ENCODE peak calls at places on chromosomes 13 and 19, in six cellular contexts. J, D, K, F, U and I are unnamed samples.

GRCh38 chr19:39236527-39236926 is 8.3 kb downstream of the IFNL3 start:
- DNase-seq in J (peak; percentile 32), D (no peak), K (no peak), F (no peak), U (no peak), I (no peak)

GRCh38 chr19:57004418-57004817 is 115.4 kb upstream of the USP29 start:
- DNase-seq in J (no peak), D (no peak), K (no peak), F (no peak), U (no peak), I (no peak)

GRCh38 chr13:102702965-102703720 is 8.3 kb upstream of the METTL21C start:
- DNase-seq in J (no peak), D (no peak), K (peak; percentile 36), F (no peak), U (no peak), I (no peak)

GRCh38 chr13:94228781-94229180 is 250.7 kb downstream of the DCT start:
- DNase-seq in J (no peak), D (no peak), K (no peak), F (no peak), U (no peak), I (no peak)

GRCh38 chr19:56994251-56995017 is 125.4 kb upstream of the USP29 start:
- DNase-seq in J (no peak), D (no peak), K (no peak), F (no peak), U (no peak), I (no peak)

GRCh38 chr19:42316223-42317211 is 3.4 kb downstream of the TMEM145 start:
- DNase-seq in J (no peak), D (no peak), K (peak; percentile 51), F (no peak), U (no peak), I (no peak)

GRCh38 chr13:61766667-61767058 is 351.0 kb upstream of the PCDH20 start:
- DNase-seq in J (no peak), D (no peak), K (no peak), F (no peak), U (peak; percentile 39), I (no peak)

GRCh38 chr19:2636897-2637683 is 65.4 kb downstream of the GNG7 start:
- DNase-seq in J (peak; percentile 34), D (peak; percentile 52), K (peak; percentile 64), F (peak; percentile 84), U (peak; percentile 92), I (peak; percentile 29)

GRCh38 chr13:42680748-42681147 is 100.6 kb upstream of the FAM216B start:
- DNase-seq in J (no peak), D (no peak), K (no peak), F (no peak), U (no peak), I (no peak)

GRCh38 chr19:52722062-52723005 is 12.5 kb downstream of the ZNF611 start:
- DNase-seq in J (no peak), D (no peak), K (peak; percentile 95), F (no peak), U (no peak), I (no peak)

GRCh38 chr13:102021777-102022176 is 380.1 kb downstream of the FGF14 start:
- DNase-seq in J (no peak), D (no peak), K (no peak), F (no peak), U (no peak), I (no peak)

GRCh38 chr13:42814868-42815267 is 33.5 kb downstream of the FAM216B start:
- DNase-seq in J (no peak), D (no peak), K (peak; percentile 89), F (no peak), U (no peak), I (no peak)

GRCh38 chr19:51652266-51652665 is 5.6 kb upstream of the SIGLEC14 start:
- DNase-seq in J (no peak), D (no peak), K (no peak), F (no peak), U (no peak), I (no peak)

GRCh38 chr19:40798997-40799557 is at the start of gene EGLN2:
- DNase-seq in J (no peak), D (no peak), K (no peak), F (no peak), U (no peak), I (no peak)

GRCh38 chr13:40165533-40165932 is 500.9 kb downstream of the FOXO1 start:
- DNase-seq in J (no peak), D (no peak), K (no peak), F (no peak), U (no peak), I (no peak)

GRCh38 chr19:6667114-6667627 is 2.8 kb downstream of the TNFSF14 start:
- DNase-seq in J (no peak), D (no peak), K (no peak), F (no peak), U (no peak), I (no peak)

GRCh38 chr19:54792814-54793213 is 10.6 kb upstream of the KIR2DL4 start:
- DNase-seq in J (peak; percentile 15), D (no peak), K (no peak), F (no peak), U (no peak), I (no peak)

GRCh38 chr19:51439021-51439465 is 19.2 kb downstream of the SIGLEC8 start:
- DNase-seq in J (peak; percentile 82), D (no peak), K (peak; percentile 38), F (peak; percentile 21), U (peak; percentile 54), I (no peak)

GRCh38 chr13:99129951-99130350 is 70.7 kb upstream of the UBAC2 start:
- DNase-seq in J (no peak), D (no peak), K (no peak), F (no peak), U (no peak), I (no peak)

GRCh38 chr13:49517461-49517860 is 21.7 kb downstream of the PHF11 start:
- DNase-seq in J (no peak), D (no peak), K (no peak), F (peak; percentile 44), U (peak; percentile 70), I (no peak)

GRCh38 chr13:49516467-49516866 is 20.7 kb downstream of the PHF11 start:
- DNase-seq in J (no peak), D (no peak), K (no peak), F (no peak), U (no peak), I (no peak)

GRCh38 chr13:49524740-49525501 is 29.2 kb downstream of the PHF11 start:
- DNase-seq in J (no peak), D (no peak), K (no peak), F (no peak), U (no peak), I (no peak)

GRCh38 chr13:49527123-49527522 is 31.4 kb downstream of the PHF11 start:
- DNase-seq in J (no peak), D (no peak), K (no peak), F (no peak), U (no peak), I (no peak)

DNA sequence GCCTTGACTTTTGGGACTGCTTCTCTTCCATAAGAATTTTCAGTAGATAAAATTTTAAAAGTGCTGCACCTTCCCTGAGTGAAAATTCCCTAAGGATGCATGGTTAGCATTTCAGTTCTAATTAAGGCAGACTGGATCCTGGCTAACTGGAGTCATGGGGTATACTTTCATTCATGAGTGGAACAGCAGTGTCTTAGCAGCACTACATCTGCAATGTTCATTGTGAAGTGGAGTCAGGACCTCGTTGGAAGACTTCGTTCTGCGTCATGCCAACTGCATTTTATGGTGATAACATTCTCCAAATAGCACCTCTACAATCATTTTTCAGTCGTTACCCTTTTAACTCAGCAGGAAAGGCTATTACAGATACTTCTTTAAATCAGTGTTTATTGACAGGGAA is 25.5 kb downstream of the PHF11 start:
- DNase-seq in J (no peak), D (no peak), K (no peak), F (no peak), U (no peak), I (no peak)
- H3K36me3 ChIP-seq in J (peaks cover 7% of the 10 kb centered on the region), D (no peaks in the 10 kb centered on the region), K (peaks cover 17% of the 10 kb centered on the region), F (no peaks in the 10 kb centered on the region), U (peaks cover 13% of the 10 kb centered on the region), I (no peaks in the 10 kb centered on the region)

GRCh38 chr19:16094360-16095070 is 17.2 kb upstream of the RAB8A start:
- DNase-seq in J (no peak), D (no peak), K (no peak), F (no peak), U (no peak), I (no peak)
- H3K36me3 ChIP-seq in J (peaks cover 27% of the 10 kb centered on the region), D (no peaks in the 10 kb centered on the region), K (peaks cover 98% of the 10 kb centered on the region), F (peaks cover 36% of the 10 kb centered on the region), U (peaks cover 97% of the 10 kb centered on the region), I (peaks cover 33% of the 10 kb centered on the region)

DNA sequence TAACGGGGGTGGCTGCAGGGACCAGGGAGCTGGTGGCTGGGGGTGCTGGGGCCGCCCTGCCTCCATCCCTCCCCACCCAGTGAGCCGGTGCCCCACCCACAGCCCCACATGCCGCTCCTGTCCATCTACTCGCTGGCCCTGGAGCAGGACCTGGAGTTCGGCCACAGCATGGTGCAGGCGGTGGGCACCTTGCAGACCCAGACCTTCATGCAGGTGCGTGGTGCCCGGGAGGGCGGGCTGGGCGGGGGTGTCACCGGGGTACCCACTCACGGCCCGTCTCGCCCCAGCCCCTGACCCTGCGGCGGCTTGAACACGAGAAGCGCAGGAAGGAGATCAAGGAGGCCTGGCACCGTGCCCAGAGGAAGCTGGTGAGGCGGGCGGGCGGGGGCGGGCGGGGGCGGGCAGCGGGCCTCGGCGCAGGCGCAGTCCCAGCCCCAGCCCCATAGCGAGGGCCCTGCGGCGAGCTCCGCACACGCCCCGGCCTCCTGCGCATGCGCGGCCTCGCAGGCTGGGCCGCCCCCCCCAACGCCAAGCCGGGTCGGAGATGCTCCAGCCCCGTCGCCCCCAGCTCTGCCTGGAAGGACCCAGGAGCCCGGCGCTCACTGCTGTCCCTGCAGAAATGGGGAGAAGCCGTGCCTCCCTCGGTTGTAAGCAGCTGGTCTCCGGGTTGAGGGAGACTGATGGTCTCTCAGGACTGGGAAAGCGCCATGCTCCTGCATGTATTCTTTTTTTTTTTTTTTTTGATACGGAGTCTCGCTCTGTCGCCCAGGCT is 7.7 kb downstream of the ARHGAP45 start:
- DNase-seq in J (peak; percentile 85), D (no peak), K (no peak), F (no peak), U (no peak), I (peak; percentile 74)
- H3K36me3 ChIP-seq in J (no peaks in the 10 kb centered on the region), D (no peaks in the 10 kb centered on the region), K (no peaks in the 10 kb centered on the region), F (no peaks in the 10 kb centered on the region), U (no peaks in the 10 kb centered on the region), I (no peaks in the 10 kb centered on the region)

GRCh38 chr13:37009692-37010091 is 9.1 kb downstream of the EXOSC8 start:
- DNase-seq in J (no peak), D (no peak), K (no peak), F (no peak), U (no peak), I (no peak)

GRCh38 chr13:37011788-37012187 is 11.2 kb downstream of the EXOSC8 start:
- DNase-seq in J (no peak), D (no peak), K (no peak), F (no peak), U (no peak), I (no peak)

GRCh38 chr13:37010424-37010823 is 9.8 kb downstream of the EXOSC8 start:
- DNase-seq in J (no peak), D (no peak), K (no peak), F (no peak), U (no peak), I (no peak)

GRCh38 chr13:37011002-37011401 is 10.4 kb downstream of the EXOSC8 start:
- DNase-seq in J (no peak), D (no peak), K (no peak), F (no peak), U (no peak), I (no peak)

DNA sequence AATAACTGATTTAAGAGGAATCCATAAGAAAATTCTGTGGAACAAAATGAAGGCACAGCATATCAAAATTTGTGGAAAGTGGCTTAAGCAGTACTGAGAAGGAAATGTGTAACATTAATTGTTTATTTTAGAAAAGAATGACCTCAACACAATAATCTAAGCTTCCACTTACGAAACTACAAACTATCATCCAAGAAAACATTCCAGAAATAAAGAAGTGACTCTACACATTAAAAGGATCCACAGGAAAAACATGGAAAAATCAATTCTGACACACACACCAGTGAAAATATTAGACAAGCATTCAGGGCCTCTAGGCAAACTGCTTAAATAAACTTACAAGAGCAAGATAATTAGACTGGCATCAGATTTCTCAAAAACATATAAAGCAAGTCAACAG is 14.0 kb downstream of the EXOSC8 start:
- DNase-seq in J (no peak), D (no peak), K (peak; percentile 17), F (no peak), U (no peak), I (no peak)
- H3K36me3 ChIP-seq in J (peaks cover 10% of the 10 kb centered on the region), D (no peaks in the 10 kb centered on the region), K (peaks cover 69% of the 10 kb centered on the region), F (peaks cover 2% of the 10 kb centered on the region), U (peaks cover 95% of the 10 kb centered on the region), I (no peaks in the 10 kb centered on the region)